ENCODE peak calls at places on chromosome 9, in six cellular contexts. One of them, this sample, is unnamed.

GRCh38 chr9:116262421-116262820 is 108.8 kb downstream of the PAPPA start:
- DNase-seq in heart left ventricle: no peak
- DNase-seq in GM04504: no peak
- DNase-seq in HS-27A: no peak
- DNase-seq in hepatocyte: no peak
- DNase-seq in A549: no peak
- DNase-seq in this sample: no peak

GRCh38 chr9:88694625-88695024 is 159.6 kb downstream of the NXNL2 start:
- DNase-seq in GM04504: peak
- DNase-seq in HS-27A: no peak
- DNase-seq in hepatocyte: no peak
- DNase-seq in A549: no peak
- DNase-seq in heart left ventricle: peak
- DNase-seq in this sample: no peak

GRCh38 chr9:101098392-101098791 is 69.9 kb downstream of the PLPPR1 start:
- DNase-seq in HS-27A: no peak
- DNase-seq in hepatocyte: no peak
- DNase-seq in heart left ventricle: no peak
- DNase-seq in GM04504: no peak
- DNase-seq in A549: no peak
- DNase-seq in this sample: no peak

GRCh38 chr9:5554254-5554653 is 43.9 kb downstream of the PDCD1LG2 start:
- DNase-seq in hepatocyte: no peak
- DNase-seq in heart left ventricle: no peak
- DNase-seq in GM04504: no peak
- DNase-seq in HS-27A: no peak
- DNase-seq in A549: no peak
- DNase-seq in this sample: no peak

GRCh38 chr9:21030389-21031035 is 928 bp downstream of the HACD4 start:
- DNase-seq in HS-27A: no peak
- DNase-seq in GM04504: peak
- DNase-seq in heart left ventricle: no peak
- DNase-seq in hepatocyte: peak
- DNase-seq in A549: peak
- DNase-seq in this sample: no peak

GRCh38 chr9:15079989-15080388 is 169.8 kb upstream of the FREM1 start:
- DNase-seq in HS-27A: no peak
- DNase-seq in hepatocyte: no peak
- DNase-seq in heart left ventricle: no peak
- DNase-seq in GM04504: no peak
- DNase-seq in A549: no peak
- DNase-seq in this sample: no peak

GRCh38 chr9:90058364-90058763 is 453.6 kb downstream of the GADD45G start:
- DNase-seq in A549: no peak
- DNase-seq in GM04504: no peak
- DNase-seq in HS-27A: no peak
- DNase-seq in hepatocyte: no peak
- DNase-seq in heart left ventricle: no peak
- DNase-seq in this sample: no peak

GRCh38 chr9:38066907-38067610 is 2.0 kb downstream of the SHB start:
- DNase-seq in heart left ventricle: peak
- DNase-seq in HS-27A: no peak
- DNase-seq in GM04504: no peak
- DNase-seq in hepatocyte: peak
- DNase-seq in A549: no peak
- DNase-seq in this sample: no peak

GRCh38 chr9:114691046-114691955 is 9.3 kb upstream of the TEX48 start:
- DNase-seq in GM04504: peak
- DNase-seq in hepatocyte: no peak
- DNase-seq in heart left ventricle: no peak
- DNase-seq in A549: peak
- DNase-seq in HS-27A: peak
- DNase-seq in this sample: no peak

GRCh38 chr9:133256686-133257091 is 18.3 kb downstream of the ABO start:
- DNase-seq in HS-27A: no peak
- DNase-seq in heart left ventricle: peak
- DNase-seq in hepatocyte: no peak
- DNase-seq in GM04504: no peak
- DNase-seq in A549: no peak
- DNase-seq in this sample: no peak

GRCh38 chr9:37011530-37011929 is 22.5 kb downstream of the PAX5 start:
- DNase-seq in HS-27A: no peak
- DNase-seq in hepatocyte: no peak
- DNase-seq in GM04504: no peak
- DNase-seq in heart left ventricle: no peak
- DNase-seq in A549: no peak
- DNase-seq in this sample: no peak

GRCh38 chr9:136323420-136323819 is 3.9 kb upstream of the GPSM1 start:
- DNase-seq in heart left ventricle: no peak
- DNase-seq in A549: no peak
- DNase-seq in HS-27A: no peak
- DNase-seq in GM04504: no peak
- DNase-seq in hepatocyte: no peak
- DNase-seq in this sample: no peak

GRCh38 chr9:126373241-126373640 is 46.6 kb downstream of the MVB12B start:
- DNase-seq in GM04504: no peak
- DNase-seq in hepatocyte: no peak
- DNase-seq in heart left ventricle: no peak
- DNase-seq in HS-27A: no peak
- DNase-seq in A549: peak
- DNase-seq in this sample: no peak

GRCh38 chr9:26502311-26502710 is 390.3 kb downstream of the CAAP1 start:
- DNase-seq in hepatocyte: peak
- DNase-seq in A549: no peak
- DNase-seq in GM04504: no peak
- DNase-seq in heart left ventricle: no peak
- DNase-seq in HS-27A: no peak
- DNase-seq in this sample: no peak

GRCh38 chr9:75169623-75170022 is 81.3 kb downstream of the OSTF1 start:
- DNase-seq in GM04504: no peak
- DNase-seq in hepatocyte: no peak
- DNase-seq in A549: no peak
- DNase-seq in heart left ventricle: no peak
- DNase-seq in HS-27A: no peak
- DNase-seq in this sample: no peak

GRCh38 chr9:34157308-34157707 is 21.5 kb upstream of the UBAP1 start:
- DNase-seq in A549: no peak
- DNase-seq in GM04504: no peak
- DNase-seq in heart left ventricle: no peak
- DNase-seq in HS-27A: no peak
- DNase-seq in hepatocyte: no peak
- DNase-seq in this sample: no peak

GRCh38 chr9:78030553-78031270 is 899 bp downstream of the GNAQ start:
- DNase-seq in heart left ventricle: peak
- DNase-seq in GM04504: no peak
- DNase-seq in hepatocyte: peak
- DNase-seq in A549: peak
- DNase-seq in HS-27A: no peak
- DNase-seq in this sample: no peak

GRCh38 chr9:135046156-135047025 is 41.1 kb upstream of the OLFM1 start:
- DNase-seq in heart left ventricle: no peak
- DNase-seq in GM04504: no peak
- DNase-seq in HS-27A: no peak
- DNase-seq in A549: no peak
- DNase-seq in hepatocyte: no peak
- DNase-seq in this sample: no peak

GRCh38 chr9:119639287-119639955 is 270.2 kb upstream of the BRINP1 start:
- DNase-seq in GM04504: no peak
- DNase-seq in hepatocyte: peak
- DNase-seq in heart left ventricle: no peak
- DNase-seq in A549: peak
- DNase-seq in HS-27A: no peak
- DNase-seq in this sample: no peak

GRCh38 chr9:6243746-6244145 is 28.1 kb downstream of the IL33 start:
- DNase-seq in heart left ventricle: no peak
- DNase-seq in A549: no peak
- DNase-seq in HS-27A: no peak
- DNase-seq in GM04504: peak
- DNase-seq in hepatocyte: peak
- DNase-seq in this sample: no peak

GRCh38 chr9:99019523-99020331 is 76.0 kb downstream of the COL15A1 start:
- DNase-seq in heart left ventricle: no peak
- DNase-seq in HS-27A: peak
- DNase-seq in hepatocyte: peak
- DNase-seq in GM04504: peak
- DNase-seq in A549: peak
- DNase-seq in this sample: peak

GRCh38 chr9:27491164-27491563 is 32.9 kb upstream of the IFNK start:
- DNase-seq in GM04504: no peak
- DNase-seq in hepatocyte: no peak
- DNase-seq in A549: no peak
- DNase-seq in HS-27A: no peak
- DNase-seq in heart left ventricle: peak
- DNase-seq in this sample: no peak

GRCh38 chr9:133592731-133593409 is 16.3 kb downstream of the FAM163B start:
- DNase-seq in A549: no peak
- DNase-seq in GM04504: no peak
- DNase-seq in heart left ventricle: peak
- DNase-seq in HS-27A: no peak
- DNase-seq in hepatocyte: no peak
- DNase-seq in this sample: no peak

GRCh38 chr9:136187683-136188586 is 17.0 kb downstream of the LHX3 start:
- DNase-seq in A549: no peak
- DNase-seq in GM04504: no peak
- DNase-seq in HS-27A: no peak
- DNase-seq in hepatocyte: no peak
- DNase-seq in heart left ventricle: no peak
- DNase-seq in this sample: no peak

GRCh38 chr9:101333923-101334702 is 50.7 kb downstream of the BAAT start:
- DNase-seq in HS-27A: no peak
- DNase-seq in hepatocyte: no peak
- DNase-seq in heart left ventricle: no peak
- DNase-seq in A549: no peak
- DNase-seq in GM04504: no peak
- DNase-seq in this sample: no peak

GRCh38 chr9:82934949-82935348 is 128.0 kb downstream of the RASEF start:
- DNase-seq in A549: peak
- DNase-seq in HS-27A: no peak
- DNase-seq in GM04504: no peak
- DNase-seq in heart left ventricle: no peak
- DNase-seq in hepatocyte: peak
- DNase-seq in this sample: no peak

GRCh38 chr9:137521405-137521985 is 28.7 kb downstream of the PNPLA7 start:
- DNase-seq in HS-27A: no peak
- DNase-seq in hepatocyte: no peak
- DNase-seq in A549: no peak
- DNase-seq in GM04504: no peak
- DNase-seq in heart left ventricle: no peak
- DNase-seq in this sample: no peak

GRCh38 chr9:27549196-27549737 is 19.7 kb upstream of the MOB3B start:
- DNase-seq in A549: no peak
- DNase-seq in hepatocyte: no peak
- DNase-seq in HS-27A: no peak
- DNase-seq in GM04504: peak
- DNase-seq in heart left ventricle: no peak
- DNase-seq in this sample: no peak

GRCh38 chr9:74120061-74120460 is 377.1 kb upstream of the RORB start:
- DNase-seq in HS-27A: no peak
- DNase-seq in GM04504: no peak
- DNase-seq in heart left ventricle: no peak
- DNase-seq in A549: no peak
- DNase-seq in hepatocyte: no peak
- DNase-seq in this sample: no peak